ENCODE peak calls at places on chromosome 1, in six cellular contexts. R is NT2/D1, B is IMR-90, E is colonic mucosa, D is H54, Q is stromal cell of bone marrow. P is an unnamed sample.

GRCh38 chr1:185017338-185017737 is 28.0 kb upstream of the RNF2 start:
- DNase-seq in R (no peak), B (peak; percentile 94), E (no peak), D (peak; percentile 47), Q (peak; percentile 82), P (peak; percentile 15)

GRCh38 chr1:116374340-116375164 is 1.5 kb downstream of the ATP1A1 start:
- DNase-seq in R (no peak), B (no peak), E (peak; percentile 65), D (no peak), Q (no peak), P (no peak)

GRCh38 chr1:33902486-33903209 is 38.8 kb downstream of the HMGB4 start:
- DNase-seq in R (no peak), B (no peak), E (no peak), D (no peak), Q (no peak), P (no peak)

GRCh38 chr1:27872059-27872801 is at the start of gene THEMIS2:
- DNase-seq in R (peak; percentile 46), B (no peak), E (peak; percentile 75), D (peak; percentile 43), Q (peak; percentile 30), P (no peak)

GRCh38 chr1:20265243-20265642 is 25.4 kb upstream of the VWA5B1 start:
- DNase-seq in R (no peak), B (peak; percentile 10), E (no peak), D (no peak), Q (no peak), P (no peak)

GRCh38 chr1:118979754-118980270 is 8.3 kb downstream of the TBX15 start:
- DNase-seq in R (no peak), B (no peak), E (no peak), D (no peak), Q (no peak), P (no peak)

GRCh38 chr1:227950735-227951224 is 3.0 kb upstream of the WNT9A start:
- DNase-seq in R (no peak), B (no peak), E (no peak), D (no peak), Q (no peak), P (no peak)

GRCh38 chr1:50183734-50184133 is 75.0 kb downstream of the ELAVL4 start:
- DNase-seq in R (no peak), B (no peak), E (no peak), D (no peak), Q (no peak), P (no peak)

GRCh38 chr1:203121186-203122015 is 6.1 kb upstream of the ADORA1 start:
- DNase-seq in R (no peak), B (no peak), E (no peak), D (no peak), Q (no peak), P (no peak)

GRCh38 chr1:179926494-179927205 is 28.0 kb upstream of the CEP350 start:
- DNase-seq in R (no peak), B (peak; percentile 81), E (no peak), D (no peak), Q (peak; percentile 51), P (no peak)

GRCh38 chr1:67760030-67760821 is 73.0 kb downstream of the GNG12 start:
- DNase-seq in R (peak; percentile 59), B (peak; percentile 86), E (peak; percentile 85), D (no peak), Q (peak; percentile 56), P (peak; percentile 68)

GRCh38 chr1:171877711-171878110 is 36.4 kb downstream of the DNM3 start:
- DNase-seq in R (no peak), B (no peak), E (no peak), D (no peak), Q (no peak), P (no peak)

GRCh38 chr1:227899820-227900449 is 47.8 kb downstream of the WNT9A start:
- DNase-seq in R (no peak), B (no peak), E (no peak), D (no peak), Q (no peak), P (no peak)

GRCh38 chr1:210855440-210855839 is 278.5 kb downstream of the KCNH1 start:
- DNase-seq in R (no peak), B (no peak), E (no peak), D (no peak), Q (no peak), P (no peak)

GRCh38 chr1:234730542-234731370 is 120.8 kb upstream of the IRF2BP2 start:
- DNase-seq in R (no peak), B (no peak), E (no peak), D (no peak), Q (no peak), P (no peak)

GRCh38 chr1:116738673-116739370 is 15.4 kb upstream of the CD2 start:
- DNase-seq in R (no peak), B (no peak), E (no peak), D (no peak), Q (no peak), P (no peak)

GRCh38 chr1:236947794-236948193 is 56.4 kb downstream of the MT1HL1 start:
- DNase-seq in R (no peak), B (no peak), E (no peak), D (no peak), Q (no peak), P (no peak)